ENCODE peak calls at places on chromosome 19, in seven cellular contexts. D is gastrocnemius medialis, Q is transverse colon, C is adrenal gland, J is uterus, Y is tibial nerve, G is Peyer's patch. M is an unnamed sample. For H3K4me1 and H3K27me3, the result is how much of the 10 kb centered on the place peaks cover.

GRCh38 chr19:14368011-14368513 is 13.2 kb upstream of the ADGRE5 start:
- DNase-seq in D (no peak), J (no peak), G (no peak), Y (no peak), Q (no peak), C (no peak), M (no peak)

GRCh38 chr19:53537523-53538377 is at the start of gene ZNF331:
- DNase-seq in G (peak), D (peak), J (peak), Y (peak), C (peak), Q (peak), M (peak)

GRCh38 chr19:15170345-15170744 is 30.4 kb downstream of the NOTCH3 start:
- DNase-seq in D (no peak), Q (no peak), C (no peak), Y (no peak), G (no peak), J (no peak), M (no peak)

GRCh38 chr19:45523642-45524256 is 16.5 kb downstream of the VASP start:
- DNase-seq in Q (peak), Y (no peak), D (peak), C (peak), G (peak), J (peak), M (peak)

GRCh38 chr19:3980353-3981251 is 4.7 kb downstream of the EEF2 start:
- DNase-seq in J (no peak), C (no peak), Y (no peak), G (no peak), D (no peak), Q (no peak), M (no peak)

GRCh38 chr19:48676487-48676886 is 3.7 kb upstream of the NTN5 start:
- DNase-seq in Q (no peak), D (no peak), C (no peak), J (no peak), Y (no peak), G (no peak), M (no peak)

GRCh38 chr19:11881151-11881800 is 6.3 kb upstream of the ZNF69 start:
- DNase-seq in C (peak), Q (peak), D (peak), Y (no peak), J (peak), G (peak), M (peak)

GRCh38 chr19:14542721-14543328 is 13.4 kb downstream of the TECR start:
- DNase-seq in Y (no peak), G (no peak), C (no peak), D (no peak), Q (no peak), J (no peak), M (no peak)

GRCh38 chr19:42010245-42011126 is 16.5 kb upstream of the ATP1A3 start:
- DNase-seq in J (no peak), G (no peak), Q (no peak), C (no peak), D (no peak), Y (no peak), M (no peak)

GRCh38 chr19:55685776-55686175 is 10.8 kb downstream of the EPN1 start:
- DNase-seq in G (no peak), Q (no peak), Y (no peak), C (no peak), D (no peak), J (no peak), M (no peak)
- H3K4me1 ChIP-seq in G (half or more), Q (half or more), Y (under half), C (under half), D (under half), J (under half), M (under half)

DNA sequence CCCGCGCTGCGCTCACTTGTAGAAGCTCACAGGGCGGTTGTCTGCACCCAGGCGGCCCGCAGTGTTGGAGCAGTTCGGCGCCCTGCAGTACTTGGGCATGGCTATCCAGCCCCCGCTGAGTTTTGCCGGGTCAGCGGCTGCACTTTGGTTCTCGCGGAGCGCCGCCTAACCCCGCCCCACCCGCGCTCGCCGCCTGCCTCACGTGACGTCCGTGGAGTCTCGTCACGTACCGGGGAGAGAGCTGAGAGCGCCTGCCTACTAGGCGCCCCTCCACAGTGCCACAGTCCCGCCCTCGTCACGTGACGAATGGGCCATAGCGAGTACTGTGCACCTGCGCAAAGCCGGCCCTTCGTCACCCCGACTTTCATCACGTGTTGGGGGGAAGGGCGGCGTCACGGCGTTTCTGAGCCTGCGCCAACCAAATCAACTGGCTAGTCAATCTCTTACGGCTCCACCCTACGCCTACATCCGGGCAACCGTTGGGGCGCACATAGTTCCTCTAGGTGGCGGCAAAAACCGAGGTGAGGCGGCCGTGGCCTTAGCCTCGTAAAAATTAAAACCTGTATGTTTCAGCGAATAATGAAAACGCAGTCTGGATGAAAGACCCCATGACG is at the start of gene THAP8:
- DNase-seq in C (peak), Q (peak), Y (peak), G (peak), J (peak), D (peak), M (peak)
- TF ChIP-seq POLR2A in C (peak), Q (peak), Y (peak), G (peak), J (peak), D (peak), M (peak)

DNA sequence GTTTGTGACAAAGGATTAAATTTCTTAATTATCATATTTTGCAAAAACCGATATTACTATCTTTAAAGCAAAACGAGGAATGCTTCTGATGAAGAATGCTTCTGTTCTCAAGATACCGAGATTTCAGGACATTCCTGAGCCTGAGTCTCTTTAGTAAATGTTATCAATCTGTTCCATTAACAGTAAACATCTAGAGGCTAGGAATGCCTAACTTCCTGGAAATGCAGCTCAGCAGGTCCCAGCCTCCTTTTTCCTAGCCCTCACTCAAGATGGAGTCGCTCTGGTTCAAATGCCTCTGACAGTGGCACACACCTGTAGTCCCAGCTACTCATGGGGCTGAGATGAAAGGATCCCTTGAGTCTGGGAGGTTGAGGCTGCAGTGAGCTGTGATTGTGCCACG is 2.4 kb upstream of the IFNL4 start:
- DNase-seq in C (no peak), D (no peak), J (no peak), G (no peak), Y (no peak), Q (no peak), M (no peak)
- H3K27me3 ChIP-seq in C (under half), D (under half), J (under half), G (under half), Y (under half), Q (half or more), M (under half)

GRCh38 chr19:19386373-19386869 is 19.1 kb upstream of the GATAD2A start:
- DNase-seq in C (no peak), Q (peak), G (no peak), Y (no peak), J (no peak), D (no peak), M (no peak)
- H3K4me1 ChIP-seq in C (under half), Q (under half), G (half or more), Y (under half), J (under half), D (under half), M (under half)

GRCh38 chr19:55407625-55408319 is at the start of gene UBE2S:
- DNase-seq in D (peak), Q (peak), G (peak), C (peak), J (peak), Y (peak), M (peak)

GRCh38 chr19:55410168-55410567 is 2.6 kb upstream of the UBE2S start:
- DNase-seq in D (no peak), G (no peak), Y (no peak), C (no peak), Q (no peak), J (no peak), M (no peak)

GRCh38 chr19:55406869-55407624 is 541 bp downstream of the UBE2S start:
- DNase-seq in C (peak), Q (peak), J (peak), Y (no peak), D (no peak), G (no peak), M (peak)

GRCh38 chr19:55406091-55406868 is 1.3 kb downstream of the UBE2S start:
- DNase-seq in Y (no peak), C (no peak), D (no peak), J (no peak), G (no peak), Q (no peak), M (no peak)

GRCh38 chr19:55408320-55408836 is 790 bp upstream of the UBE2S start:
- DNase-seq in G (no peak), J (no peak), Q (no peak), Y (no peak), C (no peak), D (no peak), M (no peak)
- TF ChIP-seq POLR2A in G (no peak), J (no peak), Q (no peak), Y (no peak), C (peak), D (no peak), M (peak)

GRCh38 chr19:37353968-37354367 is 16.9 kb upstream of the ZNF527 start:
- DNase-seq in Q (no peak), D (no peak), C (no peak), G (no peak), Y (no peak), J (no peak), M (no peak)
- H3K27me3 ChIP-seq in Q (under half), D (under half), C (under half), G (under half), Y (under half), J (under half), M (under half)

GRCh38 chr19:532578-533484 is 1.3 kb downstream of the CDC34 start:
- DNase-seq in Y (peak), D (peak), G (no peak), C (peak), Q (peak), J (peak), M (peak)
- H3K4me1 ChIP-seq in Y (under half), D (under half), G (under half), C (under half), Q (under half), J (under half), M (under half)

GRCh38 chr19:49911381-49912145 is 14.9 kb upstream of the IL4I1 start:
- DNase-seq in J (no peak), Y (no peak), Q (no peak), G (no peak), C (no peak), D (no peak), M (peak)
- TF ChIP-seq POLR2A in J (no peak), Y (no peak), Q (no peak), G (no peak), C (no peak), D (no peak), M (no peak)